ENCODE peak calls at places on chromosomes 12 and 14, in six cellular contexts. N, D, M, Y, X and Z are unnamed samples.

GRCh38 chr14:50303744-50304471 is 8.1 kb downstream of the L2HGDH start:
- DNase-seq in N (no peak), D (no peak), M (no peak), Y (no peak), X (peak), Z (peak)

GRCh38 chr14:92105845-92106094 is 612 bp downstream of the ATXN3 start:
- DNase-seq in N (no peak), D (peak), M (no peak), Y (no peak), X (no peak), Z (no peak)

GRCh38 chr12:49525942-49526341 is 12.9 kb upstream of the KCNH3 start:
- DNase-seq in N (no peak), D (no peak), M (no peak), Y (no peak), X (no peak), Z (no peak)

GRCh38 chr14:39491134-39491541 is 58.9 kb upstream of the FBXO33 start:
- DNase-seq in N (peak), D (no peak), M (no peak), Y (peak), X (peak), Z (peak)

GRCh38 chr12:116048886-116049285 is 228.6 kb downstream of the MED13L start:
- DNase-seq in N (no peak), D (no peak), M (no peak), Y (no peak), X (no peak), Z (no peak)

GRCh38 chr14:68976160-68977067 is 2.7 kb downstream of the ACTN1 start:
- DNase-seq in N (no peak), D (no peak), M (no peak), Y (no peak), X (peak), Z (no peak)

GRCh38 chr12:117038919-117039318 is 60.3 kb downstream of the TESC start:
- DNase-seq in N (no peak), D (no peak), M (no peak), Y (no peak), X (no peak), Z (no peak)

GRCh38 chr14:101444116-101444515 is 117.2 kb upstream of the DIO3 start:
- DNase-seq in N (no peak), D (no peak), M (no peak), Y (no peak), X (peak), Z (no peak)

GRCh38 chr14:49946320-49947141 is 53.6 kb downstream of the ARF6 start:
- DNase-seq in N (no peak), D (no peak), M (no peak), Y (no peak), X (peak), Z (peak)

GRCh38 chr12:56337753-56338221 is 897 bp upstream of the IL23A start:
- DNase-seq in N (no peak), D (no peak), M (no peak), Y (no peak), X (no peak), Z (no peak)

GRCh38 chr12:71392521-71393145 is 47.0 kb upstream of the LGR5 start:
- DNase-seq in N (peak), D (peak), M (peak), Y (no peak), X (peak), Z (peak)

GRCh38 chr12:22410497-22410896 is 76.0 kb upstream of the ST8SIA1 start:
- DNase-seq in N (peak), D (no peak), M (no peak), Y (no peak), X (no peak), Z (no peak)

GRCh38 chr12:68750506-68750905 is 4.5 kb downstream of the SLC35E3 start:
- DNase-seq in N (no peak), D (no peak), M (no peak), Y (no peak), X (peak), Z (no peak)

GRCh38 chr14:88765130-88765529 is 27.6 kb downstream of the EML5 start:
- DNase-seq in N (peak), D (no peak), M (no peak), Y (no peak), X (peak), Z (no peak)

GRCh38 chr14:22824711-22825359 is 4.9 kb upstream of the MRPL52 start:
- DNase-seq in N (peak), D (no peak), M (no peak), Y (no peak), X (peak), Z (peak)

GRCh38 chr12:31558521-31558920 is 32.4 kb downstream of the DENND5B start:
- DNase-seq in N (no peak), D (no peak), M (no peak), Y (no peak), X (peak), Z (no peak)

GRCh38 chr12:109291117-109291516 is 18.0 kb downstream of the FOXN4 start:
- DNase-seq in N (no peak), D (no peak), M (no peak), Y (no peak), X (no peak), Z (no peak)

GRCh38 chr12:13133886-13134285 is 30.4 kb upstream of the GSG1 start:
- DNase-seq in N (no peak), D (no peak), M (no peak), Y (no peak), X (no peak), Z (no peak)

GRCh38 chr12:62814243-62814642 is 120.7 kb downstream of the PPM1H start:
- DNase-seq in N (no peak), D (no peak), M (no peak), Y (no peak), X (no peak), Z (no peak)

GRCh38 chr12:124021025-124021406 is 48.0 kb downstream of the ZNF664 start:
- DNase-seq in N (no peak), D (no peak), M (peak), Y (no peak), X (no peak), Z (no peak)
- H2BK5ac ChIP-seq in N (no peak), D (no peak), M (no peak), Y (no peak), X (no peak), Z (no peak)

GRCh38 chr12:57845478-57846284 is 848 bp downstream of the CTDSP2 start:
- DNase-seq in N (peak), D (no peak), M (peak), Y (peak), X (no peak), Z (peak)
- H2BK5ac ChIP-seq in N (peak), D (peak), M (peak), Y (peak), X (peak), Z (peak)

GRCh38 chr12:47954467-47955045 is 8.8 kb upstream of the TMEM106C start:
- DNase-seq in N (no peak), D (no peak), M (no peak), Y (no peak), X (no peak), Z (peak)
- H2BK5ac ChIP-seq in N (no peak), D (no peak), M (no peak), Y (no peak), X (no peak), Z (no peak)

GRCh38 chr12:95177201-95177768 is 40.0 kb downstream of the FGD6 start:
- DNase-seq in N (no peak), D (no peak), M (no peak), Y (no peak), X (no peak), Z (no peak)

GRCh38 chr12:95178136-95178535 is 39.1 kb downstream of the FGD6 start:
- DNase-seq in N (no peak), D (no peak), M (no peak), Y (no peak), X (no peak), Z (no peak)

GRCh38 chr12:95182868-95183415 is 34.3 kb downstream of the FGD6 start:
- DNase-seq in N (no peak), D (no peak), M (no peak), Y (no peak), X (peak), Z (peak)

GRCh38 chr12:95181103-95181502 is 36.2 kb downstream of the FGD6 start:
- DNase-seq in N (no peak), D (no peak), M (no peak), Y (no peak), X (no peak), Z (no peak)

GRCh38 chr12:95179011-95179410 is 38.3 kb downstream of the FGD6 start:
- DNase-seq in N (peak), D (no peak), M (no peak), Y (no peak), X (no peak), Z (no peak)
- H2BK5ac ChIP-seq in N (no peak), D (no peak), M (no peak), Y (no peak), X (no peak), Z (no peak)

GRCh38 chr12:48105867-48106563 is at the start of gene SENP1:
- DNase-seq in N (peak), D (peak), M (peak), Y (peak), X (peak), Z (peak)
- H2BK5ac ChIP-seq in N (peak), D (peak), M (peak), Y (peak), X (peak), Z (peak)